ENCODE peak calls at places on chromosomes 3 and 15, in five cellular contexts. Y is small intestine, N is neuronal stem cell, Q is endothelial cell of umbilical vein, L is neural progenitor cell. V is an unnamed sample.

GRCh38 chr3:37601832-37602231 is 259.8 kb upstream of the CTDSPL start:
- DNase-seq in Y (no peak), N (no peak), Q (no peak), L (no peak), V (no peak)

GRCh38 chr3:59426851-59427565 is 377.2 kb upstream of the CFAP20DC start:
- DNase-seq in Y (no peak), N (no peak), Q (no peak), L (no peak), V (peak; percentile 74)

GRCh38 chr3:33750216-33750558 is 32.1 kb upstream of the CLASP2 start:
- DNase-seq in Y (no peak), N (no peak), Q (no peak), L (no peak), V (no peak)

GRCh38 chr15:98311566-98312188 is 336.7 kb upstream of the IGF1R start:
- DNase-seq in Y (peak; percentile 72), N (peak; percentile 77), Q (peak; percentile 71), L (peak; percentile 77), V (peak; percentile 80)

GRCh38 chr15:41115088-41115651 is 910 bp downstream of the INO80 start:
- DNase-seq in Y (peak; percentile 9), N (peak; percentile 38), Q (peak; percentile 52), L (peak; percentile 80), V (peak; percentile 23)

GRCh38 chr15:31250033-31250432 is 76.6 kb upstream of the KLF13 start:
- DNase-seq in Y (no peak), N (no peak), Q (no peak), L (no peak), V (no peak)

GRCh38 chr3:155753038-155753647 is 8.3 kb upstream of the PLCH1 start:
- DNase-seq in Y (peak; percentile 37), N (no peak), Q (peak; percentile 50), L (peak; percentile 54), V (no peak)

GRCh38 chr15:87263844-87264243 is 992.7 kb downstream of the NTRK3 start:
- DNase-seq in Y (no peak), N (no peak), Q (no peak), L (no peak), V (no peak)

GRCh38 chr3:29286841-29287240 is 6.0 kb downstream of the RBMS3 start:
- DNase-seq in Y (no peak), N (no peak), Q (peak; percentile 7), L (no peak), V (no peak)

GRCh38 chr3:145355175-145355574 is 805.8 kb downstream of the PLOD2 start:
- DNase-seq in Y (no peak), N (no peak), Q (no peak), L (peak; percentile 28), V (no peak)

GRCh38 chr3:99920530-99921376 is 103.1 kb downstream of the CMSS1 start:
- DNase-seq in Y (peak; percentile 89), N (no peak), Q (peak; percentile 66), L (peak; percentile 32), V (no peak)

GRCh38 chr15:70376929-70377691 is 279.4 kb upstream of the TLE3 start:
- DNase-seq in Y (peak; percentile 25), N (no peak), Q (peak; percentile 7), L (peak; percentile 42), V (peak; percentile 5)

GRCh38 chr15:38460543-38460942 is 6.6 kb downstream of the FAM98B start:
- DNase-seq in Y (no peak), N (no peak), Q (no peak), L (no peak), V (no peak)

GRCh38 chr3:51398595-51399310 is 7.7 kb downstream of the RBM15B start:
- DNase-seq in Y (no peak), N (no peak), Q (no peak), L (no peak), V (no peak)

GRCh38 chr15:41908681-41909461 is 15.0 kb upstream of the SPTBN5 start:
- DNase-seq in Y (no peak), N (no peak), Q (no peak), L (no peak), V (no peak)

GRCh38 chr3:76131396-76132153 is 346.2 kb upstream of the ZNF717 start:
- DNase-seq in Y (peak; percentile 74), N (no peak), Q (no peak), L (no peak), V (peak; percentile 76)

GRCh38 chr3:30941342-30941741 is 46.9 kb upstream of the GADL1 start:
- DNase-seq in Y (no peak), N (no peak), Q (no peak), L (no peak), V (no peak)

GRCh38 chr3:124745092-124745491 is 14.8 kb downstream of the UMPS start:
- DNase-seq in Y (no peak), N (no peak), Q (no peak), L (no peak), V (no peak)

GRCh38 chr3:139534992-139535879 is 4.3 kb downstream of the RBP1 start:
- DNase-seq in Y (peak; percentile 81), N (no peak), Q (peak; percentile 90), L (peak; percentile 36), V (peak; percentile 92)

GRCh38 chr3:77815467-77815866 is 775.6 kb downstream of the ROBO2 start:
- DNase-seq in Y (no peak), N (no peak), Q (no peak), L (peak; percentile 51), V (no peak)

GRCh38 chr3:65060904-65061303 is 373.1 kb upstream of the ADAMTS9 start:
- DNase-seq in Y (no peak), N (no peak), Q (no peak), L (no peak), V (no peak)

GRCh38 chr15:100602064-100602821 is at the start of the genes ASB7 and LINS1:
- DNase-seq in Y (peak; percentile 100), N (peak; percentile 100), Q (peak; percentile 100), L (peak; percentile 100), V (peak; percentile 100)

GRCh38 chr15:100598655-100599054 is 3.3 kb downstream of the LINS1 start:
- DNase-seq in Y (no peak), N (no peak), Q (no peak), L (no peak), V (no peak)

GRCh38 chr15:100601628-100602063 is 338 bp downstream of the LINS1 start:
- DNase-seq in Y (no peak), N (no peak), Q (no peak), L (no peak), V (no peak)

GRCh38 chr15:100601158-100601557 is 826 bp downstream of the LINS1 start:
- DNase-seq in Y (peak; percentile 3), N (no peak), Q (peak; percentile 57), L (peak; percentile 8), V (no peak)

DNA sequence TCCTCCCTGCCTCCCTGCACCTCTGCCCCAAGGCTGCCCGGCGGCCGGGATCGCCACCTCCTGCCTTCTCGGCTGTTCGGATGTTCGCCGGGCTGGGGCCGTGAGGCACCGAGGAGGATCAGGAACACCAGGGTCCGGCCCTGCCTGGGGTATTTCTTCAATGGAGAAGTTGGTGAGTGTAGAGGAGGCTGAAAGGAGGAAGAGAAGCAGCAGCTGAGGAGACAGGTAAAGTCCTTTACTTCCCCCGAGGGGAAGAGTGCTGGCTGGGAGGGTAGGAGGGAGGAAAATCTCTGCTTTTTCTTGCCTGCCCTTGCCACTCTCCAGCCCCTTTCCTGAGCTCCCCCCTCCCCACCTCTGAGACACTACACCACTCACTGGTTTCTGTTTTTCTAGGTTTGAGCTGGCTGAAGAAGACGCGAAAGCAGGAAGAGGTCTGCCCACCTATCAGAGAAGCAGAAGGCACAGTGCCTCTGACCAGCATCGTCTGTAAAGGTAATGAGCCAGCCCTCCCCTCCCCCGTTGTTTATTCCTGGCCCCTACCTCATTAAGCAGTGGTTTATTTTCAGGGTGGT is 519 bp downstream of the ASB7 start:
- DNase-seq in Y (peak; percentile 20), N (no peak), Q (peak; percentile 38), L (peak; percentile 30), V (peak; percentile 22)
- H3K27ac ChIP-seq in Y (peak overlapping the region; percentile 86), N (peak overlapping the region; percentile 55), Q (peak overlapping the region; percentile 71), L (no peak overlapping the region), V (peak overlapping the region; percentile 10)

GRCh38 chr15:92899910-92900711 is at the start of gene CHD2:
- DNase-seq in Y (peak; percentile 87), N (peak; percentile 80), Q (peak; percentile 89), L (peak; percentile 91), V (peak; percentile 80)
- H3K36me3 ChIP-seq in Y (peaks cover 2% of the 10 kb centered on the region), N (peaks cover 4% of the 10 kb centered on the region), Q (peaks cover 23% of the 10 kb centered on the region), L (peaks cover 50% of the 10 kb centered on the region), V (peaks cover 18% of the 10 kb centered on the region)

DNA sequence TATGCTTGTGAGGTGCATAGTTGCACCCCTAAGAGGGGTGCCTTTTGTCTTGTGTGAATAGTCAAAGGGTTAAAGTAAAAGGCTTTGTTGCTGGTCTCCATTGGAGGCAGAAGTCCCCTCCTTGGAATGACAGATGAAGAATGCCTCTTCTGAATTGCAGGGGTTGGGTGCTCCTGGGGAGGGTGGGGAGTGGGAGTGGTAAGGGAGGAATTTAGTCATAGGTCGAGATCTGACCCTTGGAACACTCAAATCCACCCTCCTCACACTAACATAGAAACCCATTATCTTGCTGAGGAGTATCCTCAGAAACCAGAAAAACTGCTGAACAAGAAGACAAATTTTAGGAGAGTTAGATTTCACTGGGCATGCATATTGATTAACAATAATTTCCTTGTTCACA is 4.7 kb downstream of the CTXND1 start:
- DNase-seq in Y (no peak), N (no peak), Q (no peak), L (no peak), V (no peak)
- H3K27me3 ChIP-seq in Y (peaks cover 5% of the 10 kb centered on the region), N (peaks cover 19% of the 10 kb centered on the region), Q (peaks cover 28% of the 10 kb centered on the region), L (peaks cover 46% of the 10 kb centered on the region), V (peaks cover 24% of the 10 kb centered on the region)

DNA sequence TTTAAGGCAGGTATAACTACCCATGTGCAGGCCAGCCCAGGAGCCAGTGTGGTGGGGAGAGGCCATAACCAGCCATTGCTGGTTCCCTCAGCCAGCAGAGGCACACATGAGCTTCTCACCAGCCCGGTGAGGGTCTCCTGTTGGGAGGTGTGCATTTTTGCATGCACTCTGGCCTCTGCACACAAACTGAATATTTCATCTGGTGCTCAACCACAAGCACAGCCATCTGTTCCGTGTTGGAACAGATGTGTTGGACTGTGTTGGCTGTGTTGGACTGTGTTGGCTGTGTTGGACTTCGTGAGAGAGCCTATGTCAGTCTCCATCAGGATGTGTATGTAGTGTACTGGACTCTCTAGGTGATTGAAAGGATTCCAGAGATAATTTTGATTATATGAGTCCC is 67.2 kb downstream of the RPL39L start:
- DNase-seq in Y (no peak), N (no peak), Q (no peak), L (no peak), V (no peak)
- H3K27ac ChIP-seq in Y (peak overlapping the region; percentile 30), N (no peak overlapping the region), Q (no peak overlapping the region), L (no peak overlapping the region), V (no peak overlapping the region)

DNA sequence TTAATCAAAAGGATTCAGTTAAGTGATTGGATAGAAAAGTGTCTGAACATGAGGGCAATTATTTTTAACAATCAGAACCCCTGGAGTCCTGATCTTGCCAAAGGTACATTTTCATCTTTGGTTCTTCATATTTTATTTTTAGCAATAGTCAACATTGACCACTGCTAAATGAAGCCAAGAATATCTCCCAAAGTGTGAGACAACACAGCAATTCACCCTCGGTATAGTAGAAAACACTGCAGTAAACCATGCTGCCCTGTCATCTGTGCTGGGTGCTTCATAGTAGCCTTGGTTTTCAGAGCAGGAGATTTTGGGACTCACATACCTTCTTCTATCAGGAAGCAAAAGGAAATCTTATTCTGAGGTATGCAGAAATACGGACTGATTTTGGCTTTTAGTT is 47.2 kb upstream of the PARL start:
- DNase-seq in Y (no peak), N (no peak), Q (no peak), L (no peak), V (no peak)
- H3K36me3 ChIP-seq in Y (no peaks in the 10 kb centered on the region), N (peaks cover 19% of the 10 kb centered on the region), Q (no peaks in the 10 kb centered on the region), L (no peaks in the 10 kb centered on the region), V (peaks cover 10% of the 10 kb centered on the region)